ENCODE peak calls at places on chromosome 17, in eight cellular contexts. One of them, this sample, is unnamed.

GRCh38 chr17:78381601-78382168 is 3.2 kb downstream of the PGS1 start:
- DNase-seq in stimulated activated CD4-positive, alpha-beta T cell treated with anti-CD3 and anti-CD28 coated beads, Interleukin-2, amount 100 ng/mL, for 48 hours: no peak
- DNase-seq in activated CD8-positive, alpha-beta T cell treated with anti-CD3 and anti-CD28 coated beads for 36 hours: peak
- DNase-seq in H54: no peak
- DNase-seq in endodermal cell: peak
- DNase-seq in hippocampal formation: no peak
- DNase-seq in AG08396: no peak
- DNase-seq in RPMI8226: no peak
- DNase-seq in this sample: no peak

GRCh38 chr17:80146121-80147034 is 550 bp downstream of the EIF4A3 start:
- DNase-seq in stimulated activated CD4-positive, alpha-beta T cell treated with anti-CD3 and anti-CD28 coated beads, Interleukin-2, amount 100 ng/mL, for 48 hours: no peak
- DNase-seq in activated CD8-positive, alpha-beta T cell treated with anti-CD3 and anti-CD28 coated beads for 36 hours: peak
- DNase-seq in H54: no peak
- DNase-seq in endodermal cell: peak
- DNase-seq in hippocampal formation: peak
- DNase-seq in AG08396: peak
- DNase-seq in RPMI8226: peak
- DNase-seq in this sample: no peak

GRCh38 chr17:49629447-49629846 is 48.5 kb downstream of the SPOP start:
- DNase-seq in stimulated activated CD4-positive, alpha-beta T cell treated with anti-CD3 and anti-CD28 coated beads, Interleukin-2, amount 100 ng/mL, for 48 hours: no peak
- DNase-seq in activated CD8-positive, alpha-beta T cell treated with anti-CD3 and anti-CD28 coated beads for 36 hours: no peak
- DNase-seq in H54: no peak
- DNase-seq in endodermal cell: no peak
- DNase-seq in hippocampal formation: no peak
- DNase-seq in AG08396: no peak
- DNase-seq in RPMI8226: no peak
- DNase-seq in this sample: no peak

GRCh38 chr17:74453665-74454196 is 12.7 kb upstream of the CD300A start:
- DNase-seq in stimulated activated CD4-positive, alpha-beta T cell treated with anti-CD3 and anti-CD28 coated beads, Interleukin-2, amount 100 ng/mL, for 48 hours: peak
- DNase-seq in activated CD8-positive, alpha-beta T cell treated with anti-CD3 and anti-CD28 coated beads for 36 hours: no peak
- DNase-seq in H54: peak
- DNase-seq in endodermal cell: peak
- DNase-seq in hippocampal formation: no peak
- DNase-seq in AG08396: peak
- DNase-seq in RPMI8226: peak
- DNase-seq in this sample: no peak

GRCh38 chr17:12667299-12667958 is 1.7 kb downstream of the MYOCD start:
- DNase-seq in stimulated activated CD4-positive, alpha-beta T cell treated with anti-CD3 and anti-CD28 coated beads, Interleukin-2, amount 100 ng/mL, for 48 hours: no peak
- DNase-seq in activated CD8-positive, alpha-beta T cell treated with anti-CD3 and anti-CD28 coated beads for 36 hours: no peak
- DNase-seq in H54: peak
- DNase-seq in endodermal cell: peak
- DNase-seq in hippocampal formation: peak
- DNase-seq in AG08396: peak
- DNase-seq in RPMI8226: peak
- DNase-seq in this sample: no peak

GRCh38 chr17:72545756-72546155 is 424.9 kb downstream of the SOX9 start:
- DNase-seq in stimulated activated CD4-positive, alpha-beta T cell treated with anti-CD3 and anti-CD28 coated beads, Interleukin-2, amount 100 ng/mL, for 48 hours: no peak
- DNase-seq in activated CD8-positive, alpha-beta T cell treated with anti-CD3 and anti-CD28 coated beads for 36 hours: no peak
- DNase-seq in H54: no peak
- DNase-seq in endodermal cell: no peak
- DNase-seq in hippocampal formation: no peak
- DNase-seq in AG08396: no peak
- DNase-seq in RPMI8226: no peak
- DNase-seq in this sample: no peak

GRCh38 chr17:57948555-57949420 is 6.4 kb downstream of the CUEDC1 start:
- DNase-seq in stimulated activated CD4-positive, alpha-beta T cell treated with anti-CD3 and anti-CD28 coated beads, Interleukin-2, amount 100 ng/mL, for 48 hours: no peak
- DNase-seq in activated CD8-positive, alpha-beta T cell treated with anti-CD3 and anti-CD28 coated beads for 36 hours: peak
- DNase-seq in H54: peak
- DNase-seq in endodermal cell: peak
- DNase-seq in hippocampal formation: no peak
- DNase-seq in AG08396: peak
- DNase-seq in RPMI8226: peak
- DNase-seq in this sample: no peak

GRCh38 chr17:40960144-40960543 is 6.6 kb downstream of the KRT39 start:
- DNase-seq in stimulated activated CD4-positive, alpha-beta T cell treated with anti-CD3 and anti-CD28 coated beads, Interleukin-2, amount 100 ng/mL, for 48 hours: no peak
- DNase-seq in activated CD8-positive, alpha-beta T cell treated with anti-CD3 and anti-CD28 coated beads for 36 hours: no peak
- DNase-seq in H54: no peak
- DNase-seq in endodermal cell: peak
- DNase-seq in hippocampal formation: no peak
- DNase-seq in AG08396: no peak
- DNase-seq in RPMI8226: no peak
- DNase-seq in this sample: no peak

GRCh38 chr17:1197781-1198490 is 18.2 kb upstream of the ABR start:
- DNase-seq in stimulated activated CD4-positive, alpha-beta T cell treated with anti-CD3 and anti-CD28 coated beads, Interleukin-2, amount 100 ng/mL, for 48 hours: no peak
- DNase-seq in activated CD8-positive, alpha-beta T cell treated with anti-CD3 and anti-CD28 coated beads for 36 hours: peak
- DNase-seq in H54: no peak
- DNase-seq in endodermal cell: no peak
- DNase-seq in hippocampal formation: peak
- DNase-seq in AG08396: no peak
- DNase-seq in RPMI8226: peak
- DNase-seq in this sample: peak

GRCh38 chr17:46915596-46915995 is 7.4 kb upstream of the GOSR2 start:
- DNase-seq in stimulated activated CD4-positive, alpha-beta T cell treated with anti-CD3 and anti-CD28 coated beads, Interleukin-2, amount 100 ng/mL, for 48 hours: no peak
- DNase-seq in activated CD8-positive, alpha-beta T cell treated with anti-CD3 and anti-CD28 coated beads for 36 hours: no peak
- DNase-seq in H54: no peak
- DNase-seq in endodermal cell: no peak
- DNase-seq in hippocampal formation: no peak
- DNase-seq in AG08396: no peak
- DNase-seq in RPMI8226: no peak
- DNase-seq in this sample: no peak

GRCh38 chr17:39716073-39716818 is 14.1 kb downstream of the MIEN1 start:
- DNase-seq in stimulated activated CD4-positive, alpha-beta T cell treated with anti-CD3 and anti-CD28 coated beads, Interleukin-2, amount 100 ng/mL, for 48 hours: no peak
- DNase-seq in activated CD8-positive, alpha-beta T cell treated with anti-CD3 and anti-CD28 coated beads for 36 hours: no peak
- DNase-seq in H54: no peak
- DNase-seq in endodermal cell: no peak
- DNase-seq in hippocampal formation: no peak
- DNase-seq in AG08396: no peak
- DNase-seq in RPMI8226: no peak
- DNase-seq in this sample: no peak

GRCh38 chr17:31631759-31632158 is 227.3 kb downstream of the COPRS start:
- DNase-seq in stimulated activated CD4-positive, alpha-beta T cell treated with anti-CD3 and anti-CD28 coated beads, Interleukin-2, amount 100 ng/mL, for 48 hours: no peak
- DNase-seq in activated CD8-positive, alpha-beta T cell treated with anti-CD3 and anti-CD28 coated beads for 36 hours: no peak
- DNase-seq in H54: no peak
- DNase-seq in endodermal cell: no peak
- DNase-seq in hippocampal formation: no peak
- DNase-seq in AG08396: peak
- DNase-seq in RPMI8226: no peak
- DNase-seq in this sample: peak

GRCh38 chr17:49252148-49252682 is 21.6 kb upstream of the PHOSPHO1 start:
- DNase-seq in stimulated activated CD4-positive, alpha-beta T cell treated with anti-CD3 and anti-CD28 coated beads, Interleukin-2, amount 100 ng/mL, for 48 hours: no peak
- DNase-seq in activated CD8-positive, alpha-beta T cell treated with anti-CD3 and anti-CD28 coated beads for 36 hours: no peak
- DNase-seq in H54: no peak
- DNase-seq in endodermal cell: peak
- DNase-seq in hippocampal formation: no peak
- DNase-seq in AG08396: no peak
- DNase-seq in RPMI8226: no peak
- DNase-seq in this sample: peak

GRCh38 chr17:54736573-54736972 is 164.1 kb upstream of the TOM1L1 start:
- DNase-seq in stimulated activated CD4-positive, alpha-beta T cell treated with anti-CD3 and anti-CD28 coated beads, Interleukin-2, amount 100 ng/mL, for 48 hours: no peak
- DNase-seq in activated CD8-positive, alpha-beta T cell treated with anti-CD3 and anti-CD28 coated beads for 36 hours: no peak
- DNase-seq in H54: no peak
- DNase-seq in endodermal cell: no peak
- DNase-seq in hippocampal formation: no peak
- DNase-seq in AG08396: no peak
- DNase-seq in RPMI8226: peak
- DNase-seq in this sample: no peak

GRCh38 chr17:75410141-75410540 is 4.7 kb upstream of the GRB2 start:
- DNase-seq in stimulated activated CD4-positive, alpha-beta T cell treated with anti-CD3 and anti-CD28 coated beads, Interleukin-2, amount 100 ng/mL, for 48 hours: no peak
- DNase-seq in activated CD8-positive, alpha-beta T cell treated with anti-CD3 and anti-CD28 coated beads for 36 hours: no peak
- DNase-seq in H54: no peak
- DNase-seq in endodermal cell: no peak
- DNase-seq in hippocampal formation: no peak
- DNase-seq in AG08396: no peak
- DNase-seq in RPMI8226: no peak
- DNase-seq in this sample: no peak